ENCODE peak calls at places on chromosomes 11 and 22, in ten cellular contexts. X, R, Q, U, J, N, H, C, D and P are unnamed samples.
A peak's percentile ranks its signal among the peaks of the same experiment; 100 is the strongest.

GRCh38 chr22:43171607-43172006 is 15.3 kb downstream of the TTLL12 start:
- DNase-seq in Q (no peak), H (no peak), D (no peak), N (no peak), U (no peak), X (no peak), R (no peak), C (no peak), J (no peak), P (no peak)

GRCh38 chr11:62030071-62030684 is 62.7 kb upstream of the FTH1 start:
- DNase-seq in N (no peak), R (no peak), C (no peak), U (no peak), X (no peak), Q (no peak), J (no peak), H (no peak), D (no peak), P (no peak)

GRCh38 chr11:61041755-61042518 is 60.4 kb upstream of the CD5 start:
- DNase-seq in X (no peak), D (no peak), Q (peak; percentile 54), U (no peak), N (peak; percentile 35), R (peak; percentile 1), C (peak; percentile 84), J (peak; percentile 86), H (no peak), P (no peak)

GRCh38 chr11:130181295-130182272 is 22.0 kb downstream of the ST14 start:
- DNase-seq in X (peak; percentile 27), H (peak; percentile 31), R (peak; percentile 57), U (no peak), Q (no peak), N (no peak), C (peak; percentile 45), D (no peak), J (no peak), P (peak; percentile 53)

GRCh38 chr11:44380009-44380313 is 70.0 kb upstream of the ALX4 start:
- DNase-seq in R (no peak), N (no peak), H (no peak), D (no peak), Q (no peak), J (no peak), C (no peak), U (no peak), X (no peak), P (no peak)

GRCh38 chr11:19992162-19992561 is 168.1 kb downstream of the DBX1 start:
- DNase-seq in R (no peak), J (no peak), C (no peak), Q (no peak), N (no peak), U (no peak), D (no peak), H (no peak), X (no peak), P (no peak)

GRCh38 chr11:91158901-91159537 is 936.2 kb upstream of the CHORDC1 start:
- DNase-seq in C (no peak), X (no peak), Q (no peak), U (no peak), R (peak; percentile 22), J (no peak), D (no peak), N (no peak), H (no peak), P (no peak)

GRCh38 chr22:49204599-49205214 is 623.0 kb downstream of the BRD1 start:
- DNase-seq in N (no peak), H (no peak), D (no peak), U (no peak), Q (no peak), C (no peak), R (no peak), X (no peak), J (no peak), P (no peak)

GRCh38 chr11:35232961-35233360 is 94.0 kb downstream of the CD44 start:
- DNase-seq in J (no peak), X (no peak), Q (no peak), N (no peak), C (no peak), H (no peak), R (no peak), U (no peak), D (no peak), P (no peak)

GRCh38 chr22:38706101-38706884 is 549 bp downstream of the GTPBP1 start:
- DNase-seq in U (peak; percentile 18), R (peak; percentile 17), C (peak; percentile 28), N (no peak), X (no peak), J (peak; percentile 35), H (no peak), D (no peak), Q (peak; percentile 52), P (peak; percentile 57)

GRCh38 chr11:3807856-3808845 is at the start of gene PGAP2:
- DNase-seq in J (peak; percentile 55), H (no peak), N (peak; percentile 64), Q (peak; percentile 75), D (peak; percentile 58), U (peak; percentile 43), C (peak; percentile 83), X (peak; percentile 93), R (peak; percentile 51), P (peak; percentile 78)

GRCh38 chr11:35131094-35131493 is 7.9 kb upstream of the CD44 start:
- DNase-seq in R (no peak), J (no peak), C (no peak), X (no peak), U (no peak), Q (no peak), N (no peak), D (no peak), H (no peak), P (no peak)

GRCh38 chr11:8733847-8734246 is 51.3 kb downstream of the RPL27A start:
- DNase-seq in J (no peak), X (no peak), H (no peak), C (no peak), R (no peak), N (no peak), D (no peak), Q (no peak), U (no peak), P (no peak)

GRCh38 chr22:45649809-45650208 is 21.8 kb upstream of the ATXN10 start:
- DNase-seq in C (no peak), X (no peak), Q (no peak), N (no peak), H (no peak), J (no peak), R (no peak), D (no peak), U (no peak), P (no peak)

GRCh38 chr11:104254347-104254746 is 90.4 kb upstream of the PDGFD start:
- DNase-seq in R (peak; percentile 60), X (no peak), D (peak; percentile 60), J (peak; percentile 0), N (peak; percentile 71), C (peak; percentile 28), H (peak; percentile 3), U (no peak), Q (peak; percentile 77), P (peak; percentile 66)

GRCh38 chr11:69449320-69450063 is 32.0 kb upstream of the LINC01488 start:
- DNase-seq in D (no peak), U (no peak), N (no peak), C (no peak), R (no peak), J (no peak), H (no peak), X (no peak), Q (peak; percentile 71), P (peak; percentile 88)